ENCODE peak calls at places on chromosomes 11 and 22, in nine cellular contexts. Y is transverse colon, K is glutamatergic neuron, I is thoracic aorta, H is Calu3, W is B cell, Q is epithelial cell of esophagus, V is suprapubic skin, Z is kidney. J is an unnamed sample.

GRCh38 chr11:97361812-97362378 is 972.1 kb downstream of the JRKL start:
- DNase-seq in W (no peak), I (no peak), K (no peak), Y (no peak), H (no peak), Q (peak), V (no peak), Z (no peak), J (no peak)

GRCh38 chr11:65111537-65112225 is at the start of gene TM7SF2:
- DNase-seq in K (peak), Q (peak), W (peak), Z (peak), Y (peak), I (peak), H (peak), V (peak), J (peak)

GRCh38 chr22:42340695-42341383 is 70.4 kb upstream of the TCF20 start:
- DNase-seq in K (peak), H (no peak), I (no peak), Y (no peak), W (no peak), V (no peak), Q (no peak), Z (no peak), J (no peak)

GRCh38 chr11:110720646-110721283 is 8.5 kb upstream of the ARHGAP20 start:
- DNase-seq in V (no peak), K (no peak), I (no peak), Y (no peak), Z (no peak), H (no peak), W (no peak), Q (peak), J (no peak)

GRCh38 chr11:36131719-36132349 is 157.4 kb downstream of the COMMD9 start:
- DNase-seq in I (no peak), V (no peak), K (peak), H (peak), W (no peak), Y (peak), Z (no peak), Q (peak), J (no peak)

GRCh38 chr11:133983660-133984316 is 27.0 kb upstream of the IGSF9B start:
- DNase-seq in Q (no peak), Z (no peak), Y (no peak), V (no peak), H (no peak), W (no peak), K (no peak), I (no peak), J (no peak)

GRCh38 chr11:62603072-62603408 is 1.4 kb upstream of the MTA2 start:
- DNase-seq in V (no peak), I (no peak), Q (peak), K (no peak), Z (peak), W (no peak), Y (no peak), H (no peak), J (no peak)

GRCh38 chr22:19853879-19854777 is 546 bp downstream of the GNB1L start:
- DNase-seq in Y (no peak), V (no peak), Z (peak), K (peak), Q (no peak), I (no peak), W (no peak), H (no peak), J (no peak)

GRCh38 chr11:13289081-13289480 is 11.5 kb downstream of the BMAL1 start:
- DNase-seq in I (no peak), H (peak), Q (peak), Z (no peak), V (no peak), K (no peak), W (no peak), Y (no peak), J (no peak)

GRCh38 chr11:33861366-33861765 is 30.5 kb downstream of the LMO2 start:
- DNase-seq in H (no peak), I (no peak), V (no peak), Q (no peak), Y (no peak), Z (no peak), W (no peak), K (no peak), J (no peak)

GRCh38 chr22:25232301-25232700 is 12.9 kb downstream of the CRYBB2 start:
- DNase-seq in V (no peak), H (no peak), Z (no peak), Y (no peak), Q (peak), W (no peak), K (no peak), I (no peak), J (no peak)

GRCh38 chr11:47314992-47315391 is 37.5 kb downstream of the MYBPC3 start:
- DNase-seq in Q (no peak), V (no peak), H (no peak), W (no peak), K (no peak), Z (no peak), I (no peak), Y (no peak), J (no peak)

GRCh38 chr22:31044262-31044861 is 36.8 kb upstream of the SMTN start:
- DNase-seq in K (no peak), I (peak), H (no peak), V (no peak), Y (peak), W (no peak), Q (no peak), Z (peak), J (no peak)

GRCh38 chr11:115959098-115959497 is 454.9 kb upstream of the CADM1 start:
- DNase-seq in Q (no peak), H (no peak), Z (no peak), I (no peak), Y (no peak), W (no peak), K (peak), V (no peak), J (no peak)

GRCh38 chr11:78359921-78360320 is 57.7 kb downstream of the GAB2 start:
- DNase-seq in K (no peak), W (no peak), Y (no peak), H (no peak), Q (no peak), Z (no peak), V (no peak), I (no peak), J (no peak)

GRCh38 chr11:32723332-32723731 is 71.1 kb downstream of the CCDC73 start:
- DNase-seq in Y (no peak), Z (no peak), H (no peak), Q (no peak), V (no peak), K (no peak), W (no peak), I (no peak), J (no peak)

GRCh38 chr11:30210357-30210756 is 20.5 kb upstream of the FSHB start:
- DNase-seq in W (no peak), Y (no peak), Z (no peak), H (no peak), Q (peak), K (no peak), V (no peak), I (no peak), J (no peak)

GRCh38 chr11:33732176-33732575 is 4.0 kb downstream of the CD59 start:
- DNase-seq in V (no peak), W (no peak), H (no peak), Z (no peak), I (no peak), Y (no peak), K (no peak), Q (no peak), J (no peak)

GRCh38 chr22:38317995-38318715 is 922 bp upstream of the CSNK1E start:
- DNase-seq in I (peak), V (no peak), W (no peak), Q (peak), Z (peak), K (no peak), Y (peak), H (peak), J (no peak)

GRCh38 chr22:21754523-21755128 is 19.0 kb upstream of the YPEL1 start:
- DNase-seq in W (peak), H (no peak), Z (no peak), V (no peak), Q (no peak), Y (no peak), K (peak), I (no peak), J (no peak)

GRCh38 chr11:75195164-75195962 is 44.5 kb downstream of the SLCO2B1 start:
- DNase-seq in Z (no peak), H (no peak), Q (no peak), I (no peak), Y (peak), W (no peak), K (no peak), V (no peak), J (no peak)

GRCh38 chr11:44789466-44789865 is 62.7 kb downstream of the TSPAN18 start:
- DNase-seq in W (no peak), I (no peak), H (no peak), K (no peak), Z (no peak), Y (no peak), Q (no peak), V (no peak), J (no peak)

GRCh38 chr11:117744471-117745280 is 52.3 kb downstream of the DSCAML1 start:
- DNase-seq in Y (no peak), H (no peak), Z (no peak), V (no peak), I (no peak), W (no peak), K (no peak), Q (no peak), J (no peak)

GRCh38 chr11:20030472-20030871 is 129.8 kb downstream of the DBX1 start:
- DNase-seq in H (no peak), Y (no peak), Q (no peak), K (no peak), V (no peak), Z (no peak), W (no peak), I (no peak), J (no peak)

GRCh38 chr11:68579455-68579854 is 104.9 kb upstream of the GAL start:
- DNase-seq in Q (peak), I (no peak), K (no peak), V (no peak), Z (no peak), W (no peak), Y (no peak), H (no peak), J (no peak)

GRCh38 chr11:128290106-128290840 is 297.1 kb downstream of the ETS1 start:
- DNase-seq in K (peak), Y (peak), Q (peak), Z (peak), W (peak), H (peak), I (no peak), V (no peak), J (peak)

GRCh38 chr11:75773595-75774353 is 5.2 kb downstream of the DGAT2 start:
- DNase-seq in Z (peak), W (peak), I (no peak), V (no peak), Q (peak), Y (peak), K (no peak), H (no peak), J (no peak)

GRCh38 chr11:2398664-2399355 is 1.7 kb upstream of the TSSC4 start:
- DNase-seq in Z (no peak), Q (no peak), I (no peak), K (no peak), Y (no peak), W (no peak), V (no peak), H (no peak), J (no peak)

GRCh38 chr22:48536691-48537591 is 1290.7 kb downstream of the BRD1 start:
- DNase-seq in Y (no peak), Q (no peak), Z (peak), K (no peak), I (peak), W (no peak), H (peak), V (no peak), J (no peak)

GRCh38 chr11:96213500-96213899 is 129.5 kb downstream of the MAML2 start:
- DNase-seq in Q (no peak), K (no peak), Y (no peak), V (no peak), H (no peak), Z (no peak), I (no peak), W (no peak), J (no peak)

GRCh38 chr11:92216789-92217188 is 7.8 kb upstream of the FAT3 start:
- DNase-seq in V (no peak), K (no peak), H (no peak), I (no peak), Q (peak), W (no peak), Z (no peak), Y (no peak), J (no peak)

GRCh38 chr11:36469063-36469462 is 41.0 kb downstream of the TRAF6 start:
- DNase-seq in W (no peak), Y (no peak), I (no peak), V (no peak), K (peak), Q (no peak), H (no peak), Z (no peak), J (no peak)

GRCh38 chr11:40514124-40514523 is 945.3 kb downstream of the LRRC4C start:
- DNase-seq in H (no peak), K (no peak), Z (no peak), I (no peak), V (no peak), W (no peak), Q (peak), Y (no peak), J (no peak)

GRCh38 chr11:353315-353857 is 15.9 kb upstream of the B4GALNT4 start:
- DNase-seq in V (peak), Q (peak), Y (peak), H (peak), K (no peak), I (peak), W (no peak), Z (peak), J (no peak)

DNA sequence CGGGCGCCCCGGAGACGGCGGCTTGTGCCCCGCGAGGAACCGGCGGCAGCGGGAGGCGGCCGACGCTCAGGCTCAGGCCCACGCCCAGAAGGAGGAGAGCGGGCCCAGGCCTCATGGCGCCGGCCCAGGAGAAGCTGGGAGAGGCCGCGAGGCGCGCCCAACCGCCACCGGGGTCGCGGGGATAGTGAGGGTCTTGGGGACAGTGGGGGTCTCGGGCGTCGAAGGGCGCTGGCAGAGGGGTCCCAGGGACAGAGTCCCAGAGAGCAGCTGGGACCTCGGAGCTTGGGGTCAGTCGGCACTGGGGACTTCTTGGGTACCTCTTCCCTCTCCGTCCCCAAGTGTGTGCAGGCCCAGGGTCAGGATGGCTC is at the start of gene PKDREJ:
- DNase-seq in Y (no peak), W (no peak), Z (no peak), Q (no peak), H (no peak), I (no peak), V (no peak), K (no peak), J (no peak)
- TF ChIP-seq CTCF in Y (no peak), W (no peak), Z (no peak), Q (no peak), H (no peak), I (no peak), V (no peak), K (no peak), J (no peak)

DNA sequence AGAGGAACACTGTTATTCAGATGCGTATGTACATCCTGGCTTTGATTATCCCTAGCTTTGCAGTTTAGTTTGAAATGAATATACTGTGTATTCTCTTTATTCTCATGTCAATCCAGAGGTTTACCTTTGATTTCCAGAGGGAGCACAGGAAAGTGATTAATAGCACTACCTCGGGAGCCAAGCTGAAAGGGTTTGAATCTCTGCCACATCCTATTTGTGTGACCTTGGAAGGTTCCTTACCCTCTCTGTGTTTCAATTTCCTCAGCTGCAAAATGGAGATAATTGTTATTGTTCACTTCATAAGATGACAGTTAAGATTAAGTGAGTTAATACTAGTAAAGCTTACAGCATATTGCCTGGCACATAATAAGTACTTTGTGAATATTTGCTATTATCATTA is 17.9 kb downstream of the ELMOD1 start:
- DNase-seq in V (no peak), Z (no peak), W (no peak), H (no peak), Q (no peak), I (no peak), K (no peak), Y (no peak), J (no peak)
- TF ChIP-seq CTCF in V (no peak), Z (no peak), W (no peak), H (no peak), Q (no peak), I (no peak), K (no peak), Y (no peak), J (no peak)

GRCh38 chr11:61575886-61576516 is 4.9 kb downstream of the SYT7 start:
- DNase-seq in I (no peak), K (no peak), Y (no peak), V (no peak), H (no peak), W (no peak), Z (no peak), Q (no peak), J (no peak)
- TF ChIP-seq CTCF in I (no peak), K (no peak), Y (no peak), V (no peak), H (no peak), W (no peak), Z (no peak), Q (no peak), J (no peak)

GRCh38 chr11:6472934-6473333 is 807 bp downstream of the TRIM3 start:
- DNase-seq in Y (no peak), I (no peak), Z (no peak), Q (no peak), H (no peak), V (no peak), K (peak), W (no peak), J (no peak)

GRCh38 chr11:6474806-6475500 is 1.2 kb upstream of the TRIM3 start:
- DNase-seq in W (no peak), Y (no peak), Q (no peak), H (no peak), V (no peak), Z (no peak), K (no peak), I (no peak), J (no peak)

GRCh38 chr11:6475936-6476335 is 2.2 kb upstream of the TRIM3 start:
- DNase-seq in W (no peak), V (no peak), Y (no peak), I (no peak), H (no peak), K (no peak), Q (no peak), Z (no peak), J (no peak)

GRCh38 chr11:6473481-6474422 is at the start of gene TRIM3:
- DNase-seq in Z (peak), H (peak), K (peak), W (peak), Y (peak), V (peak), Q (peak), I (peak), J (peak)

GRCh38 chr11:6474423-6474792 is 667 bp upstream of the TRIM3 start:
- DNase-seq in K (no peak), Z (no peak), W (no peak), H (no peak), Y (no peak), V (no peak), Q (no peak), I (no peak), J (no peak)
- TF ChIP-seq CTCF in K (no peak), Z (no peak), W (no peak), H (no peak), Y (no peak), V (no peak), Q (no peak), I (no peak), J (no peak)

GRCh38 chr11:11143849-11144248 is 209.2 kb downstream of the CSNK2A3 start:
- DNase-seq in Z (no peak), Y (no peak), W (no peak), V (no peak), I (no peak), H (no peak), K (no peak), Q (no peak), J (no peak)
- TF ChIP-seq CTCF in Z (no peak), Y (no peak), W (no peak), V (no peak), I (no peak), H (no peak), K (no peak), Q (no peak), J (no peak)

GRCh38 chr11:104259121-104259610 is 95.2 kb upstream of the PDGFD start:
- DNase-seq in Q (no peak), Y (no peak), H (no peak), W (no peak), K (no peak), Z (no peak), I (no peak), V (no peak), J (no peak)

GRCh38 chr11:104256525-104256924 is 92.6 kb upstream of the PDGFD start:
- DNase-seq in I (no peak), Q (peak), H (no peak), V (no peak), Z (no peak), Y (no peak), K (no peak), W (no peak), J (no peak)

GRCh38 chr11:104254347-104254746 is 90.4 kb upstream of the PDGFD start:
- DNase-seq in K (peak), Y (no peak), I (no peak), Q (peak), W (no peak), H (peak), V (no peak), Z (no peak), J (no peak)
- TF ChIP-seq CTCF in K (peak), Y (no peak), I (no peak), Q (peak), W (no peak), H (peak), V (peak), Z (peak), J (no peak)

GRCh38 chr11:18752502-18752901 is 26.5 kb upstream of the IGSF22 start:
- DNase-seq in Y (no peak), Q (no peak), V (no peak), H (no peak), Z (no peak), I (no peak), K (no peak), W (no peak), J (no peak)
- TF ChIP-seq CTCF in Y (no peak), Q (no peak), V (no peak), H (no peak), Z (no peak), I (no peak), K (no peak), W (no peak), J (no peak)